ENCODE peak calls at places on chromosomes 1 and 21, in six cellular contexts. F is psoas muscle, Q is prostate gland, H is fibroblast of lung, E is lower lobe of right lung, T is neural progenitor cell. S is an unnamed sample.

GRCh38 chr1:172381981-172382380 is 38.5 kb upstream of the C1orf105 start:
- DNase-seq in F (no peak), Q (no peak), H (peak; percentile 24), E (no peak), T (no peak), S (no peak)

GRCh38 chr1:7393141-7393540 is 378.0 kb upstream of the VAMP3 start:
- DNase-seq in F (no peak), Q (peak; percentile 0), H (peak; percentile 47), E (no peak), T (no peak), S (no peak)

GRCh38 chr1:181135462-181135781 is 46.9 kb downstream of the IER5 start:
- DNase-seq in F (no peak), Q (no peak), H (peak; percentile 49), E (no peak), T (no peak), S (no peak)

GRCh38 chr1:6612641-6613360 is 730 bp upstream of the PHF13 start:
- DNase-seq in F (peak; percentile 82), Q (no peak), H (peak; percentile 49), E (peak; percentile 74), T (peak; percentile 65), S (peak; percentile 84)

GRCh38 chr1:41366428-41367101 is 5.3 kb downstream of the FOXO6 start:
- DNase-seq in F (peak; percentile 68), Q (no peak), H (no peak), E (no peak), T (peak; percentile 48), S (no peak)

GRCh38 chr1:202122639-202123335 is at the start of gene GPR37L1:
- DNase-seq in F (peak; percentile 71), Q (no peak), H (peak; percentile 32), E (peak; percentile 76), T (peak; percentile 91), S (no peak)

GRCh38 chr21:17725339-17725738 is 93.8 kb downstream of the C21orf91 start:
- DNase-seq in F (no peak), Q (no peak), H (no peak), E (no peak), T (no peak), S (no peak)

GRCh38 chr1:55259906-55260608 is 44.9 kb upstream of the USP24 start:
- DNase-seq in F (no peak), Q (no peak), H (no peak), E (no peak), T (peak; percentile 18), S (no peak)

GRCh38 chr1:83999316-83999819 is 436 bp upstream of the TTLL7 start:
- DNase-seq in F (peak; percentile 85), Q (peak; percentile 77), H (peak; percentile 75), E (peak; percentile 83), T (peak; percentile 94), S (peak; percentile 81)

GRCh38 chr1:3169621-3170356 is 100.8 kb downstream of the PRDM16 start:
- DNase-seq in F (no peak), Q (no peak), H (no peak), E (no peak), T (peak; percentile 55), S (no peak)

DNA sequence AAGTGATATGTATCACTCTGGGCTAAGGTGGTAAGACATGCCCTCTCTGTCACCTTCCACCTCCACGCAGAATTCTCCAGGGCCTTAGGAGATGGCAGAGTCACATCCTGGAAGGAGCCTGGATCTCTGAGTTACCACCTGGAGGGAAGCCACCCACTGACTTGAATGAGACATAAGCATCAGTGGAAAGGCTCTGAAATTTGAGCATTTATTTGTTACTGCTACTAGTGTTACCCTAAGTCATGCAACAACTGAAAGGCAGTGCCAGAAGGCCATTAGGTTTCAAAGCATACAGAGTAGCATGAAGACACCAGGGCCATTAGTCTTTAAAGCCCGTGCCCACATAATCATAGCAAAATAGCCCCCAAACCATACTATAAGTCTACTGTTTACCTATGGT is 230.3 kb upstream of the IRF2BP2 start:
- DNase-seq in F (no peak), Q (no peak), H (no peak), E (no peak), T (no peak), S (no peak)
- H3K4me1 ChIP-seq in F (peaks cover 14% of the 10 kb centered on the region), Q (no peaks in the 10 kb centered on the region), H (no peaks in the 10 kb centered on the region), E (peaks cover 42% of the 10 kb centered on the region), T (no peaks in the 10 kb centered on the region), S (no peaks in the 10 kb centered on the region)

DNA sequence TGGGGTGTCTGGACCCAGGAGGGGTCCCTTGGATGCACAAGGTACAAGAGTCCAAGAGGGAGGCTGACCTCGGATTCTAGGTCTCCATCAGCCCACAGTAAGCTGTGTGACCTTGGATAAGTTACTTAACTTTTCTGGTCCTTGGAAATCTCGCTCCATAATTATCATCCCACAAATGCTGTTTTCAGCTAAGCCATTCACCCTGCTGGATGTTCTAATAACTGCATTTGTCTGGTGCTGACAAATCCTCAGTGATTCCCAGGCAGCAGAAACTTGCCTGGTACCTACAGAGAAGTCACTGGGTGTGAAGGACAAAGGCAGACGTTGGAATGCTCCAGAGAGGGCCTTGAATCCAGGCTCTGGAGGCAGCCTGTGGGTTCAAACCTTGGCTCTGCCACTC is 89.7 kb downstream of the IGSF21 start:
- DNase-seq in F (no peak), Q (no peak), H (no peak), E (no peak), T (no peak), S (no peak)
- TF ChIP-seq CTCF in F (no peak), Q (no peak), H (no peak), E (no peak), T (no peak), S (no peak)

GRCh38 chr1:231335663-231336602 is 1.7 kb downstream of the EXOC8 start:
- DNase-seq in F (peak; percentile 69), Q (no peak), H (no peak), E (no peak), T (no peak), S (no peak)
- H3K4me1 ChIP-seq in F (peaks cover 52% of the 10 kb centered on the region), Q (peaks cover 7% of the 10 kb centered on the region), H (no peaks in the 10 kb centered on the region), E (peaks cover 59% of the 10 kb centered on the region), T (peaks cover 44% of the 10 kb centered on the region), S (no peaks in the 10 kb centered on the region)

GRCh38 chr21:44487831-44488230 is 32.5 kb downstream of the LRRC3 start:
- DNase-seq in F (no peak), Q (no peak), H (no peak), E (no peak), T (peak; percentile 45), S (no peak)
- TF ChIP-seq CTCF in F (no peak), Q (no peak), H (peak; percentile 25), E (peak; percentile 41), T (peak; percentile 66), S (no peak)

GRCh38 chr1:200038987-200039848 is 11.7 kb downstream of the NR5A2 start:
- DNase-seq in F (peak; percentile 56), Q (no peak), H (peak; percentile 15), E (no peak), T (peak; percentile 82), S (no peak)
- H3K4me1 ChIP-seq in F (peaks cover 22% of the 10 kb centered on the region), Q (peaks cover 7% of the 10 kb centered on the region), H (no peaks in the 10 kb centered on the region), E (peaks cover 50% of the 10 kb centered on the region), T (peaks cover 53% of the 10 kb centered on the region), S (peaks cover 58% of the 10 kb centered on the region)

S was measured in sigmoid colon.